ENCODE peak calls at places on chromosomes 1 and 21, in five cellular contexts. R is keratinocyte, M is heart left ventricle, Y is iPS DF 6.9, G is right cardiac atrium. D is an unnamed sample.

GRCh38 chr1:9004731-9005708 is 21.2 kb downstream of the SLC2A7 start:
- DNase-seq in Y (peak; percentile 76), M (peak; percentile 84), G (peak; percentile 92), R (no peak), D (peak; percentile 85)

GRCh38 chr1:209363112-209363511 is 220.4 kb upstream of the CAMK1G start:
- DNase-seq in M (no peak), R (no peak), Y (no peak), G (no peak), D (no peak)

GRCh38 chr1:186636786-186637185 is 43.4 kb downstream of the PTGS2 start:
- DNase-seq in M (no peak), G (no peak), Y (no peak), R (peak; percentile 30), D (no peak)

GRCh38 chr21:38944903-38945302 is 139.2 kb downstream of the ETS2 start:
- DNase-seq in Y (peak; percentile 9), G (no peak), M (no peak), R (no peak), D (no peak)

GRCh38 chr1:230286166-230286889 is 139.8 kb downstream of the PGBD5 start:
- DNase-seq in G (no peak), M (no peak), R (no peak), Y (no peak), D (peak; percentile 52)

GRCh38 chr1:84686203-84686602 is 4.1 kb downstream of the SSX2IP start:
- DNase-seq in G (no peak), R (no peak), Y (no peak), M (no peak), D (no peak)

GRCh38 chr1:42173155-42173933 is 8.8 kb upstream of the GUCA2A start:
- DNase-seq in M (peak; percentile 80), G (peak; percentile 77), Y (peak; percentile 52), R (no peak), D (peak; percentile 83)

GRCh38 chr21:42770717-42771502 is 108.4 kb downstream of the WDR4 start:
- DNase-seq in M (peak; percentile 28), Y (no peak), G (no peak), R (no peak), D (peak; percentile 59)

GRCh38 chr1:241837901-241838300 is 10.1 kb upstream of the EXO1 start:
- DNase-seq in Y (no peak), M (no peak), R (no peak), G (no peak), D (no peak)

DNA sequence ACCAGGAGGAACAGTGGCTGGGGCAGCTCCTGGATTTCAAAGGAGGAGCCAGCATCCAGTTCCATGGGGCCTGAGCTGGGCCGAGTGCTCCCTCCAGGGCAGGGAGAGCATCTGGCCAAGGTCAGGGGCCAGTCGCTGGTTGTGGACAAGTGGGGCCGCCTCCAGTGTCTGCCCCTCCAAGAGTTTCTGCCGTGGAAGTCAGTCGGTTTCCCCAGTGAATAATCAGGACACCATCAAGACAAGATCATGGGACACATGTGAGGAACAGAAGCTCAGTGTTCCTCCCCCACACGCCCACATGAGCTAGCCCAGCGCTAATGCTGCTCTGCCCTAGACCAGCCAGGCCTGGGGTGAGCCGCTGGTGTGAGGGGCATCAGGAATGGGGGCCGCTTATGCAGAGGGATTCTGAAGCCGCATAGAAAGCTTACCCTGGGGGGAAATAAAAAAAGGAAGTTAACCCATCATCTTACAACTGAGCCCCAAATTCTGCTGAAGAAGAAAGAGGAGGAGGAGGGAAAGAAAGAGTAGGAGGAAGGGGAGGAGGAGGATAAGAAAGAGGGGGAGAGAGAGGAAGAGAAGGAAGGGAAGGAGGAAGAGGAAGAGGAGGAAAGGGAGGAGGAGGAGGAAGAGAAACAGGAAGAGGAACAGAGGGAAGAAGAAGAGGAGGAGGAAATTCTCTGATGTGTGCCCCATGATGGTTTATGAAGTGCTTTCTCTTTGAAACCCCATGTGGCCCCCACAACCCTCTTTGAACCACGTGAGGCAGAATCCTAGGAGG is 198.4 kb downstream of the MATN1 start:
- DNase-seq in R (no peak), Y (no peak), M (no peak), G (no peak), D (no peak)
- H3K4me1 ChIP-seq in R (peaks cover 55% of the 10 kb centered on the region), Y (peaks cover 1% of the 10 kb centered on the region), M (peaks cover 12% of the 10 kb centered on the region), G (peaks cover 12% of the 10 kb centered on the region), D (no peaks in the 10 kb centered on the region)

DNA sequence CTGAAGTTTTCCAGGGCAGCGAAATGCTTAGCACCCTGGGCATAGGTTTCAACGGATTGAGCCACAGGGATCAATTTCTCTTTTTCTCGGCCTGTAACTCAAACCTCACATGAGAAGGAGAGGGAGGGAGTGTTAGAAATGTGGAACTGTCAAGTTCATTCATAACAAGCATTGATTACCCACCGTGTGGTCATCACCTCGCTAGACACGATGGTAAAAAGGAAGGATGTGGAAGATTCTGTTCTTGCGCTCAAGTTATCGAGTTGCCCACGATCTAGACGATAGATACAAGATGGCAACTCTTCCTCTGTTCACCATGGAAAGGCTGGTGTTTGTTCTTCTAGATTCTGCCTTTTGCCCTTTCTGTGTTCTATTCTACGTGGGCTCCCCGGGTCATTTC is 4.0 kb upstream of the RCAN3 start:
- DNase-seq in R (no peak), G (no peak), M (no peak), Y (no peak), D (no peak)
- H3K4me1 ChIP-seq in R (peaks cover 9% of the 10 kb centered on the region), G (no peaks in the 10 kb centered on the region), M (no peaks in the 10 kb centered on the region), Y (peaks cover 2% of the 10 kb centered on the region), D (no peaks in the 10 kb centered on the region)

DNA sequence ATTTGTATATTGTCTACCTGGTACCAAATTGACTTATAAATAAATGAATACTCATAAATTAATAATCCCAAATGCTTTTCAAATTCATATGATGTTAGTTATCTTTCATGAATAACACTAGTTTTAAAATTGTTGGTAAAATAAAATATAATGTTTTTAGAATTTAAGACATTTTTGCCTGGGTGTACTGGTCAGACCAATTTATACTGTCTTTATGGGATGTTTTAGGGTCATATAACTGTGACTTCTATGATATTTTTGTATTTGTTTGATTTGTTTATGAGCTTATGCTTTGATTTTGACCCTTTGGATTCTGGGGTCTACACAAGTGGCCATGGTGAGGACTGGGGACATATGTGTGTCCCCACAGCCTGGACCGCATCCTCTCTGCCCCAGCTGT is 54.1 kb upstream of the KLHDC7A start:
- DNase-seq in M (no peak), Y (no peak), R (no peak), G (no peak), D (no peak)
- H3K4me1 ChIP-seq in M (no peaks in the 10 kb centered on the region), Y (no peaks in the 10 kb centered on the region), R (no peaks in the 10 kb centered on the region), G (no peaks in the 10 kb centered on the region), D (no peaks in the 10 kb centered on the region)

DNA sequence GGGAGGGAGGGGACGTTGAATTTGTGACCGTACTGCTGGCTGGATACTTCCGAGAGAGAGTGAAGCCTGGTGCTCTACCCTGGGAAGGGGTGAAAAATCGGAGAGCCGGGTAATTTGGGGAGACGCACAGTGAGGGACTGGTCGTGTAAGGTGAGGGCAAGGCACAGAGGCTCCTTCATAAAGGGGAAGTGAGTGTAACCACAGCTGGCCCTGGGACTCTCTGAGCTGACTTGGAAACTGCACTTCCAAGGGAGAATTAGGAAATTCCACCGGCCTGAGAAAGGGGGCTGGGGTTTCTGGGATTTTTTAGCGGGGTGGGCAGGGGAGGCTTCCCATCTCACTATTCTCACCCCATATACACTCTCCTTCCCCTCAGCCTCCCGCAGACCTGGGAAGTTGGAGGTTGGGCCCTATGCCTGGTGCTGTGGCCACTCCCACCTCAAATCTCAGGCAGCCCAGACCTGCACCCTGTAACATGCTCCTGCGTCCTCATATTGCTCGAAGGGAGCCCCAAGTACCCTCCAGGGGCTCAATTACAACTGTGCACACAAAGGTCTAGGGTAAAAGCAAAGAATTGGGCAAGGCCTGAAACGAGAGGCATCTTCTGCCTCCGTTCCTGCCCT is 88.2 kb upstream of the IPO9 start:
- DNase-seq in M (no peak), G (no peak), Y (no peak), R (no peak), D (no peak)
- H3K4me1 ChIP-seq in M (peaks cover 46% of the 10 kb centered on the region), G (peaks cover 24% of the 10 kb centered on the region), Y (peaks cover 24% of the 10 kb centered on the region), R (peaks cover 49% of the 10 kb centered on the region), D (peaks cover 12% of the 10 kb centered on the region)

DNA sequence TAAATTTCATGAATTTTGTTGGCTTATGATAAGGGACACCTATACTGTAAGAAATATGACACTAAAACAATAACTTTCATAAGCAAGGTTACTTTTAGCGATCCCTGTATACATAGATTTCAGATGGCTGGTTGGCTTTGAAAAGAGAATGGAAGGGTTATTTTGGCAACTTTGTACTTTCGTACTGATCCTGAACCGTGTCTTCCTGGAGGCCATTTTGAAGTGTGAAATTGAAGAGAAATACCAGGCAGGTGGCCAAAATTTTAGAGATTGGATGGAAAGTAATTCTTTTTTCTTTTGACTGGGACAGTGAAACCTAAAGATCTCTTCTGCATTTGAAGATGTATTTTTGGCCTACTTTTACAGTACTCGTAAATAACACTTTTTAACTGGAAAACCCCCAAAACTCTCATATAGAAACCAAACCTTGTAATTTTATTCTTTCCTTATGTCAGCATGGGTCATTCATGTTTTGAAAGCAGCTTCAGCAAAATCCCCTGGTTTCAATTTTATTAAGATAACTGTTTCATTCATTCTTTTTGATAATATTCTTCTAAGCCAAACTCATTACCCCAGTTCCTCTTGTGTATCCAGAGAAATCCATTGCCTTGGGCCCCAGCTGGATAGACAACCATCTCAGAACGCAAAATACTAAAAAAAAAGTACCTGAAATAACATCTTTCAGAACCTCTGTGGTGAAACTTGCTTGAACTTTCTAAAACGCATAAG is 38.4 kb upstream of the ZNF281 start:
- DNase-seq in G (no peak), R (no peak), Y (no peak), M (no peak), D (no peak)
- H3K4me1 ChIP-seq in G (peaks cover under 1% of the 10 kb centered on the region), R (peaks cover 8% of the 10 kb centered on the region), Y (peaks cover 3% of the 10 kb centered on the region), M (no peaks in the 10 kb centered on the region), D (no peaks in the 10 kb centered on the region)

D was measured in kidney.